ENCODE peak calls at places on chromosomes 13 and 19, in four cellular contexts. One of them, this sample, is unnamed.

GRCh38 chr13:28984825-28985224 is 164.7 kb downstream of the MTUS2 start:
- DNase-seq in fibroblast of lung: no peak
- DNase-seq in uterus: no peak
- DNase-seq in cardiac fibroblast: no peak
- DNase-seq in this sample: no peak

GRCh38 chr13:83839158-83839557 is 43.1 kb downstream of the SLITRK1 start:
- DNase-seq in fibroblast of lung: no peak
- DNase-seq in uterus: no peak
- DNase-seq in cardiac fibroblast: no peak
- DNase-seq in this sample: no peak

GRCh38 chr19:400976-401835 is 7.7 kb downstream of the C2CD4C start:
- DNase-seq in fibroblast of lung: no peak
- DNase-seq in uterus: no peak
- DNase-seq in cardiac fibroblast: no peak
- DNase-seq in this sample: no peak

GRCh38 chr19:58274771-58275199 is 4.0 kb upstream of the ZNF8 start:
- DNase-seq in fibroblast of lung: peak
- DNase-seq in uterus: no peak
- DNase-seq in cardiac fibroblast: peak
- DNase-seq in this sample: peak

GRCh38 chr19:10518444-10519361 is 1.5 kb upstream of the S1PR5 start:
- DNase-seq in fibroblast of lung: no peak
- DNase-seq in uterus: no peak
- DNase-seq in cardiac fibroblast: no peak
- DNase-seq in this sample: no peak

GRCh38 chr19:10114651-10115391 is 3.3 kb downstream of the P2RY11 start:
- DNase-seq in fibroblast of lung: no peak
- DNase-seq in uterus: no peak
- DNase-seq in cardiac fibroblast: peak
- DNase-seq in this sample: no peak

GRCh38 chr19:11164278-11164677 is 8.7 kb upstream of the SPC24 start:
- DNase-seq in fibroblast of lung: no peak
- DNase-seq in uterus: no peak
- DNase-seq in cardiac fibroblast: no peak
- DNase-seq in this sample: no peak

GRCh38 chr13:20782116-20782708 is 8.5 kb upstream of the EEF1AKMT1 start:
- DNase-seq in fibroblast of lung: no peak
- DNase-seq in uterus: no peak
- DNase-seq in cardiac fibroblast: no peak
- DNase-seq in this sample: no peak

GRCh38 chr19:12723383-12723642 is 419 bp downstream of the TNPO2 start:
- DNase-seq in fibroblast of lung: peak
- DNase-seq in uterus: no peak
- DNase-seq in cardiac fibroblast: peak
- DNase-seq in this sample: peak

GRCh38 chr13:99991806-99992242 is 10.2 kb downstream of the ZIC2 start:
- DNase-seq in fibroblast of lung: no peak
- DNase-seq in uterus: no peak
- DNase-seq in cardiac fibroblast: no peak
- DNase-seq in this sample: no peak

GRCh38 chr13:99909097-99909835 is 62.3 kb downstream of the ZIC5 start:
- DNase-seq in fibroblast of lung: no peak
- DNase-seq in uterus: no peak
- DNase-seq in cardiac fibroblast: no peak
- DNase-seq in this sample: no peak

DNA sequence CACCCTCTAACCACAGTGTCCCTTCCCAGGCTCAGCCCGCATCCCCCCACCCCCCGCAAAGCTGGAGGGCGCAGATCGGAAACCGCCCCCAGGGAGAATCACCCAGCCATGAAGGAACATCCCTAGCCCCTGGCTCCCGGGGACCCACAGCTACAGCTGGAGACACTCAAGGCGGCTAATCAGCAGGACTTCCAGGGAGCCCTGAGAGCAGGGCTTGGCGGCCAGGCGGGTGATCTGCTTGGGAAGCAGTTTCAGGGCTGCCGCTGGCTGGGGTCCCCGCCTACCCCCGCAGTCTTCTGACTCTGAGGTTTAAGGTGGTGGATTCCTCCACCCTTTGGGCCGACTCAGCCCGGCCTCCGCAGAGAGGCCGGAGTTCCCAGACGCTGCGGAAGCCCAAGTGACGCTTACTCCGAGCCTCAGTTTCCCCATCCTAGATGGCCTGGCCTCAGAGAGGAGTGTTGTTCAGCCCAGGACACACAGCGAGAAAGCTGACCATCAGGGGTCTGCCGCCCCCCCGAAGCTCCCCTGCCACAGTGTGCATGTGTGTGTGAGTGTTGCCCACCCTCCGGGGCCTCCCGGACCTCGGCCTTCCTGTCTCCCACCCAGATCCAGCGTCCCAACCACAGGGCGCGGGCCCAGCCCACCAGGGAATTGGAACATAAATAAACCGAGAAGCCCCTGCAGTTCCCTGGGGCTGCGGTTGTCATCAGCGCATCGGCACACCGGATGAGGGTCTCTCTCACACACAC is 9.8 kb downstream of the FUT6 start:
- DNase-seq in fibroblast of lung: no peak
- DNase-seq in uterus: no peak
- DNase-seq in cardiac fibroblast: no peak
- DNase-seq in this sample: no peak
- H3K4me3 ChIP-seq in fibroblast of lung: no peak
- H3K4me3 ChIP-seq in uterus: no peak
- H3K4me3 ChIP-seq in cardiac fibroblast: no peak
- H3K4me3 ChIP-seq in this sample: no peak

DNA sequence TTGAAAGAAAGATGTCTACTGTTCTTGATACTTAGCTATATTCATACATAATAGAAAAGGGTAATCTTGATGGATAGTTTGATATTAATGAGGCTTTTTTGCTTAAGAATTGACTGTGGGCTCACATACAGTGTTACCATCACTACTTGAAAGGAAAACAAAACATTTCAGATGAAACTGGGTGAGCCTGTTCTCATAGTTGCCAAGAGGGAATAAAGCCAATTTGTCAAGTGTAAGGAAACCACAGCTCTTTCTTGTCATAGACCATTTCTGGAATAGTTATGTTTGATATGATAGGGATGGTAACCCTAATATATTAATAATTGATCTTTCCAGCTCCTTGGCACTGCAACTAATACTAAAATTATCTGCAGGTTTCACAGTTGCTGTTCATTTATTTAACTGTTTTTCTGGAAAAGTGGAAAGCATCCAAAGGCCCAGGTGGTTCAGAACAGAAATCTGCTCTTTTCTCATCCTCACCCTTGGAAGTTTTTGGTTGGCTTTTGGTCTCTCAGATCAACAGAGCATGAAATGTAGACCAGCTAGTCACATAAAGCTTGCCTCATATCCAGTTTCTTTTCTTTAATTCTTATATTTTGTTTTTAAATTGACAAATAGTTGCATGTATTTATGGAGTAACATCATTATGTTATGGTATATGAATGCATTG is 43.2 kb downstream of the ARHGEF7 start:
- DNase-seq in fibroblast of lung: peak
- DNase-seq in uterus: no peak
- DNase-seq in cardiac fibroblast: peak
- DNase-seq in this sample: no peak
- H3K4me3 ChIP-seq in fibroblast of lung: no peak
- H3K4me3 ChIP-seq in uterus: no peak
- H3K4me3 ChIP-seq in cardiac fibroblast: no peak
- H3K4me3 ChIP-seq in this sample: no peak

GRCh38 chr13:110530839-110531499 is 30.6 kb downstream of the RAB20 start:
- DNase-seq in fibroblast of lung: no peak
- DNase-seq in uterus: no peak
- DNase-seq in cardiac fibroblast: no peak
- DNase-seq in this sample: no peak
- H3K4me3 ChIP-seq in fibroblast of lung: no peak
- H3K4me3 ChIP-seq in uterus: no peak
- H3K4me3 ChIP-seq in cardiac fibroblast: no peak
- H3K4me3 ChIP-seq in this sample: no peak

DNA sequence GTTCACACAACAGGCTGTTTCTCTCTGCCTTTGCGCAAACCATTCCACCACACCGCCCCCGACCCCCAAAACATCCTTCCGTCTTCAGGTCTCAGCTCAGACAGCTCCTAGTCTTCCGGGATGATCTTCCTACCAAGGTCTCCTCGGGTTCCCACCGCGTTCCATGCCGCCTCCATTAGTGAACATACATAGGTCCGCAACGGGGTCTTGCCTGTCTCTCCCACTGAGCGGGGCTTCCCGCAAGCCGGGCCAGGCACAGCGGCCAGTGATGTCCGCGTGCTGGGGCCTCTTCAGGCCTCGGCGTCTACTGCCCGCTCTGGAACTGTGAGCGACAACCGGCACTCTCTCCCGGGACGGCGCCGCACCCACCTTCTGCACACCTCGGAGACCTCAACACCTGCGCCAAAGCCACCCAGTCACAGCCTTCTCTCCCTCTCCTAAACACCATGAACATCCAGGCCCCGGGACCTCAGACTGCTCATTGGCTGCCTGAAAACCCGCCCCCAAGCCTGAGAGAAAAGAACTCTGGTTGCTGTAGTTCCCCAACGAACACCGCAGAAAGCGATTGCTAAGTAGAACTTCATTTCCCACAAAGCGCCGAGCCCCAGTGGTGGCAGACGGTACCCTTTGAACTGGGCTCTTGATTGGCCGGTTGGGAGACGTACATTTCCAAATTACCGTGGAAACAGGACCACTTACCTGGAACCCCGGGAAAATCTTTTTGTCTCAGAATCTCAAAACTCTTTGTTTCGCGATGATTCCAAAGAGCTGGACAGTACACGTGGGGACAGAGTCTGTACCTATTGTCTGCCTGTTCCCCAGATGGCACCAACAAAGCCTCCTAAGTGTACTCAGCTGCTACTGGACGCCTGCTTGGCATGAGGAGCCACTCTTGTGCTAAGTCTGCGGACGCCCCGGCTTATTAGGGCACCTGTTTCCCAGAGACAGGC is 9.5 kb downstream of the DYRK1B start:
- DNase-seq in fibroblast of lung: peak
- DNase-seq in uterus: peak
- DNase-seq in cardiac fibroblast: peak
- DNase-seq in this sample: peak
- H3K4me3 ChIP-seq in fibroblast of lung: peak
- H3K4me3 ChIP-seq in uterus: peak
- H3K4me3 ChIP-seq in cardiac fibroblast: peak
- H3K4me3 ChIP-seq in this sample: peak

This sample was measured in foreskin fibroblast.